ENCODE peak calls at places on chromosomes 4 and X, in four cellular contexts. J is activated CD4-positive, alpha-beta T cell treated with anti-CD3 and anti-CD28 coated beads, Interleukin-2, amount 50 U/mL, for 48 hours; M is heart left ventricle; X is LoVo. E is an unnamed sample.

GRCh38 chrX:23373129-23373804 is 38.6 kb downstream of the PTCHD1 start:
- DNase-seq in J (no peak), M (no peak), X (no peak), E (no peak)

GRCh38 chr4:47530801-47531200 is 45.7 kb downstream of the ATP10D start:
- DNase-seq in J (no peak), M (no peak), X (no peak), E (no peak)

GRCh38 chrX:23819385-23820234 is 36.6 kb downstream of the SAT1 start:
- DNase-seq in J (no peak), M (no peak), X (no peak), E (no peak)

GRCh38 chrX:43560247-43560946 is 95.7 kb upstream of the MAOA start:
- DNase-seq in J (no peak), M (no peak), X (peak; percentile 18), E (no peak)

GRCh38 chr4:40525811-40526598 is 103.7 kb downstream of the RBM47 start:
- DNase-seq in J (no peak), M (peak; percentile 25), X (peak; percentile 70), E (no peak)

GRCh38 chrX:44897539-44897938 is 24.6 kb downstream of the KDM6A start:
- DNase-seq in J (no peak), M (no peak), X (no peak), E (no peak)

GRCh38 chrX:1394731-1395501 is 3.0 kb upstream of the SLC25A6 start:
- DNase-seq in J (no peak), M (no peak), X (no peak), E (peak; percentile 58)

GRCh38 chr4:79083406-79084010 is 144.3 kb upstream of the PAQR3 start:
- DNase-seq in J (no peak), M (no peak), X (no peak), E (no peak)

GRCh38 chr4:1792832-1793495 is at the start of gene FGFR3:
- DNase-seq in J (peak; percentile 35), M (peak; percentile 58), X (peak; percentile 65), E (no peak)

GRCh38 chrX:98795636-98796035 is 1614.4 kb downstream of the PCDH19 start:
- DNase-seq in J (no peak), M (no peak), X (no peak), E (no peak)

GRCh38 chr4:76546282-76547166 is 111.5 kb downstream of the SHROOM3 start:
- DNase-seq in J (no peak), M (no peak), X (peak; percentile 37), E (no peak)

GRCh38 chr4:169253904-169254303 is 16.9 kb downstream of the SH3RF1 start:
- DNase-seq in J (no peak), M (no peak), X (no peak), E (no peak)

GRCh38 chrX:108945883-108946523 is 209.6 kb upstream of the IRS4 start:
- DNase-seq in J (no peak), M (no peak), X (no peak), E (no peak)

GRCh38 chrX:5632887-5633286 is 595.8 kb downstream of the NLGN4X start:
- DNase-seq in J (no peak), M (no peak), X (no peak), E (no peak)

GRCh38 chr4:128277856-128278255 is 9.8 kb downstream of the PGRMC2 start:
- DNase-seq in J (no peak), M (no peak), X (no peak), E (no peak)

GRCh38 chr4:174663254-174663653 is 141.0 kb upstream of the HPGD start:
- DNase-seq in J (no peak), M (no peak), X (no peak), E (no peak)

GRCh38 chrX:123184199-123184857 is at the start of gene GRIA3:
- DNase-seq in J (no peak), M (no peak), X (no peak), E (no peak)

GRCh38 chr4:7423391-7423790 is 11.3 kb downstream of the PSAPL1 start:
- DNase-seq in J (no peak), M (peak; percentile 3), X (no peak), E (peak; percentile 34)

GRCh38 chrX:15310117-15310516 is 5.3 kb downstream of the ASB11 start:
- DNase-seq in J (no peak), M (peak; percentile 61), X (peak; percentile 2), E (no peak)

GRCh38 chr4:2799444-2799911 is 6.6 kb downstream of the SH3BP2 start:
- DNase-seq in J (no peak), M (no peak), X (no peak), E (peak; percentile 59)

GRCh38 chr4:2789351-2789750 is 3.5 kb upstream of the SH3BP2 start:
- DNase-seq in J (no peak), M (no peak), X (no peak), E (peak; percentile 50)

E was measured in sciatic nerve.